ENCODE peak calls at places on chromosomes 11 and 22, in eight cellular contexts. W, T, D, G, A, L, V and K are unnamed samples.

GRCh38 chr11:45517171-45517770 is 148.2 kb downstream of the CHST1 start:
- DNase-seq in W (no peak), V (no peak), G (no peak), D (no peak), T (no peak), L (no peak), A (no peak), K (no peak)

GRCh38 chr11:120169981-120170698 is 32.2 kb upstream of the TRIM29 start:
- DNase-seq in T (no peak), W (peak), V (no peak), L (no peak), D (no peak), A (no peak), G (no peak), K (no peak)

GRCh38 chr11:67055812-67056211 is 835 bp upstream of the RHOD start:
- DNase-seq in G (no peak), W (no peak), T (no peak), A (no peak), L (no peak), V (peak), D (no peak), K (no peak)

GRCh38 chr22:49366437-49366836 is 461.2 kb downstream of the BRD1 start:
- DNase-seq in D (no peak), L (no peak), A (no peak), T (no peak), W (no peak), V (no peak), G (no peak), K (no peak)

GRCh38 chr22:31036671-31037550 is 44.2 kb upstream of the SMTN start:
- DNase-seq in W (peak), A (no peak), L (no peak), G (peak), V (no peak), T (peak), D (no peak), K (no peak)

GRCh38 chr22:36365020-36365411 is 22.8 kb downstream of the MYH9 start:
- DNase-seq in L (no peak), D (peak), A (no peak), W (peak), T (peak), G (peak), V (peak), K (no peak)

GRCh38 chr11:90135016-90135415 is 553 bp downstream of the NAALAD2 start:
- DNase-seq in D (no peak), T (peak), V (no peak), A (no peak), G (no peak), W (no peak), L (no peak), K (no peak)

GRCh38 chr11:61838921-61839320 is 10.8 kb downstream of the FADS2 start:
- DNase-seq in A (no peak), V (no peak), W (no peak), L (no peak), D (no peak), T (no peak), G (no peak), K (no peak)

GRCh38 chr22:26770624-26771023 is 113.2 kb downstream of the MIAT start:
- DNase-seq in D (no peak), G (no peak), W (no peak), V (no peak), T (no peak), A (no peak), L (no peak), K (no peak)

GRCh38 chr11:77027275-77027674 is 6.9 kb upstream of the B3GNT6 start:
- DNase-seq in A (no peak), L (no peak), W (no peak), D (no peak), T (no peak), V (no peak), G (no peak), K (no peak)

GRCh38 chr11:102430158-102430836 is 22.3 kb downstream of the TMEM123 start:
- DNase-seq in G (peak), L (no peak), W (no peak), D (no peak), T (peak), A (no peak), V (no peak), K (no peak)

GRCh38 chr11:72924568-72925190 is 110.5 kb downstream of the ATG16L2 start:
- DNase-seq in V (no peak), W (no peak), T (peak), L (peak), D (no peak), G (peak), A (peak), K (peak)